ENCODE peak calls at places on chromosome 10, in four cellular contexts. B is GM04504, A is T-helper 1 cell, K is cardiac muscle cell. M is an unnamed sample.

GRCh38 chr10:4086041-4086886 is 301.3 kb upstream of the KLF6 start:
- DNase-seq in A (no peak), B (no peak), K (peak), M (peak)

GRCh38 chr10:117169480-117169879 is 27.8 kb upstream of the KCNK18 start:
- DNase-seq in K (peak), A (no peak), B (no peak), M (no peak)

GRCh38 chr10:106025208-106025811 is 1139.2 kb downstream of the SORCS1 start:
- DNase-seq in B (no peak), A (no peak), K (no peak), M (no peak)

GRCh38 chr10:122362621-122363020 is 11.9 kb upstream of the PLEKHA1 start:
- DNase-seq in K (no peak), A (no peak), B (no peak), M (no peak)

GRCh38 chr10:101901340-101901739 is 57.7 kb upstream of the KCNIP2 start:
- DNase-seq in A (no peak), K (no peak), B (no peak), M (no peak)

GRCh38 chr10:13272164-13272571 is 27.7 kb downstream of the PHYH start:
- DNase-seq in B (peak), A (no peak), K (peak), M (no peak)

GRCh38 chr10:95196053-95196452 is 2.0 kb downstream of the ACSM6 start:
- DNase-seq in B (no peak), A (no peak), K (no peak), M (no peak)

GRCh38 chr10:80448204-80448603 is 5.9 kb upstream of the TSPAN14 start:
- DNase-seq in B (no peak), A (no peak), K (no peak), M (no peak)

GRCh38 chr10:17861760-17862159 is 52.6 kb downstream of the MRC1 start:
- DNase-seq in K (no peak), B (no peak), A (no peak), M (no peak)

GRCh38 chr10:61197022-61197421 is 253.0 kb upstream of the RHOBTB1 start:
- DNase-seq in K (no peak), A (no peak), B (no peak), M (no peak)

GRCh38 chr10:76583711-76584161 is 1053.9 kb downstream of the KCNMA1 start:
- DNase-seq in B (no peak), K (peak), A (no peak), M (peak)

GRCh38 chr10:117007080-117007479 is 2.1 kb upstream of the SHTN1 start:
- DNase-seq in A (no peak), B (peak), K (peak), M (peak)

M was measured in endothelial cell of umbilical vein.